ENCODE peak calls at places on chromosomes 16 and 17, in seven cellular contexts. K, J, F, W, X, Q and Y are unnamed samples.

GRCh38 chr16:14629612-14629918 is 495 bp downstream of the PARN start:
- DNase-seq in K (peak; percentile 24), J (no peak), F (peak; percentile 66), W (no peak), X (no peak), Q (no peak), Y (no peak)

GRCh38 chr16:88628512-88628974 is 9.8 kb upstream of the IL17C start:
- DNase-seq in K (no peak), J (peak; percentile 45), F (no peak), W (no peak), X (no peak), Q (no peak), Y (no peak)

GRCh38 chr17:19938736-19939135 is 38.9 kb downstream of the AKAP10 start:
- DNase-seq in K (no peak), J (no peak), F (no peak), W (no peak), X (no peak), Q (no peak), Y (no peak)

GRCh38 chr17:42365136-42365535 is 23.1 kb downstream of the STAT3 start:
- DNase-seq in K (peak; percentile 53), J (no peak), F (peak; percentile 76), W (no peak), X (peak; percentile 58), Q (no peak), Y (no peak)

GRCh38 chr17:28723159-28723835 is 2.7 kb downstream of the TLCD1 start:
- DNase-seq in K (no peak), J (no peak), F (no peak), W (no peak), X (no peak), Q (no peak), Y (no peak)

GRCh38 chr17:83196088-83196765 is 116.8 kb downstream of the METRNL start:
- DNase-seq in K (no peak), J (no peak), F (no peak), W (no peak), X (peak; percentile 88), Q (no peak), Y (no peak)

GRCh38 chr16:48435906-48436305 is 50.7 kb upstream of the SIAH1 start:
- DNase-seq in K (no peak), J (no peak), F (no peak), W (no peak), X (no peak), Q (no peak), Y (no peak)

GRCh38 chr17:15298176-15298575 is 33.0 kb upstream of the PMP22 start:
- DNase-seq in K (peak; percentile 65), J (no peak), F (no peak), W (no peak), X (peak; percentile 64), Q (no peak), Y (no peak)

GRCh38 chr17:33696102-33696501 is 403.0 kb upstream of the ASIC2 start:
- DNase-seq in K (no peak), J (no peak), F (no peak), W (no peak), X (no peak), Q (no peak), Y (no peak)

GRCh38 chr17:42979511-42980273 is at the start of gene PTGES3L:
- DNase-seq in K (peak; percentile 81), J (peak; percentile 35), F (peak; percentile 83), W (peak; percentile 26), X (no peak), Q (no peak), Y (no peak)

GRCh38 chr17:20908373-20909273 is 134.2 kb downstream of the USP22 start:
- DNase-seq in K (peak; percentile 90), J (peak; percentile 89), F (peak; percentile 90), W (peak; percentile 85), X (peak; percentile 76), Q (peak; percentile 60), Y (peak; percentile 92)

GRCh38 chr17:32660496-32660895 is 173.7 kb downstream of the CDK5R1 start:
- DNase-seq in K (no peak), J (no peak), F (no peak), W (no peak), X (no peak), Q (no peak), Y (no peak)

GRCh38 chr16:68732741-68733399 is 4.2 kb upstream of the CDH1 start:
- DNase-seq in K (no peak), J (no peak), F (no peak), W (no peak), X (no peak), Q (no peak), Y (no peak)

GRCh38 chr16:11835891-11836652 is 15.3 kb downstream of the RSL1D1 start:
- DNase-seq in K (no peak), J (peak; percentile 9), F (no peak), W (no peak), X (peak; percentile 70), Q (no peak), Y (no peak)

GRCh38 chr17:3961564-3962047 is 2.6 kb downstream of the ATP2A3 start:
- DNase-seq in K (no peak), J (no peak), F (no peak), W (no peak), X (no peak), Q (no peak), Y (no peak)

GRCh38 chr16:27403601-27403992 is 1.6 kb downstream of the IL21R start:
- DNase-seq in K (no peak), J (no peak), F (no peak), W (no peak), X (no peak), Q (no peak), Y (no peak)

GRCh38 chr17:63550816-63551639 is 751 bp downstream of the DCAF7 start:
- DNase-seq in K (no peak), J (peak; percentile 46), F (no peak), W (no peak), X (peak; percentile 7), Q (no peak), Y (no peak)

GRCh38 chr17:20256144-20256543 is 211.2 kb downstream of the LGALS9B start:
- DNase-seq in K (no peak), J (no peak), F (no peak), W (no peak), X (no peak), Q (no peak), Y (no peak)

GRCh38 chr17:66248285-66248684 is 19.1 kb upstream of the APOH start:
- DNase-seq in K (no peak), J (no peak), F (no peak), W (no peak), X (no peak), Q (no peak), Y (no peak)

GRCh38 chr16:19419691-19420060 is 2.0 kb downstream of the TMC5 start:
- DNase-seq in K (no peak), J (no peak), F (no peak), W (no peak), X (no peak), Q (no peak), Y (no peak)

GRCh38 chr17:49076575-49077384 is 55.8 kb upstream of the B4GALNT2 start:
- DNase-seq in K (peak; percentile 79), J (no peak), F (no peak), W (no peak), X (peak; percentile 74), Q (no peak), Y (no peak)

GRCh38 chr17:6910987-6911603 is 79.6 kb upstream of the TEKT1 start:
- DNase-seq in K (peak; percentile 38), J (no peak), F (no peak), W (no peak), X (peak; percentile 55), Q (no peak), Y (no peak)